ENCODE peak calls at places on chromosome 5, in eight cellular contexts. R, V, G, T, Y, N, E and F are unnamed samples.

GRCh38 chr5:27821681-27822080 is 783.3 kb upstream of the CDH9 start:
- DNase-seq in R (no peak), V (no peak), G (no peak), T (no peak), Y (no peak), N (no peak), E (no peak), F (no peak)

GRCh38 chr5:67338416-67338815 is 141.8 kb upstream of the CD180 start:
- DNase-seq in R (no peak), V (no peak), G (no peak), T (no peak), Y (no peak), N (no peak), E (no peak), F (no peak)

GRCh38 chr5:147534172-147534951 is 24.5 kb upstream of the DPYSL3 start:
- DNase-seq in R (no peak), V (no peak), G (no peak), T (no peak), Y (no peak), N (no peak), E (no peak), F (no peak)

GRCh38 chr5:53109436-53110127 is at the start of gene MOCS2:
- DNase-seq in R (peak), V (peak), G (peak), T (peak), Y (peak), N (peak), E (peak), F (peak)

GRCh38 chr5:32687167-32687831 is 23.8 kb upstream of the NPR3 start:
- DNase-seq in R (no peak), V (no peak), G (no peak), T (no peak), Y (no peak), N (no peak), E (no peak), F (no peak)

GRCh38 chr5:131533844-131534243 is 101.2 kb downstream of the RAPGEF6 start:
- DNase-seq in R (peak), V (no peak), G (no peak), T (no peak), Y (no peak), N (no peak), E (no peak), F (no peak)

GRCh38 chr5:119389288-119390065 is 33.7 kb downstream of the TNFAIP8 start:
- DNase-seq in R (no peak), V (no peak), G (no peak), T (no peak), Y (no peak), N (no peak), E (no peak), F (no peak)

GRCh38 chr5:116559239-116559638 is 15.4 kb downstream of the SEMA6A start:
- DNase-seq in R (no peak), V (no peak), G (peak), T (no peak), Y (no peak), N (no peak), E (no peak), F (no peak)

GRCh38 chr5:115168829-115169391 is 798 bp downstream of the TRIM36 start:
- DNase-seq in R (no peak), V (no peak), G (peak), T (peak), Y (no peak), N (peak), E (no peak), F (peak)

GRCh38 chr5:119327018-119327417 is 28.8 kb upstream of the TNFAIP8 start:
- DNase-seq in R (no peak), V (no peak), G (no peak), T (peak), Y (no peak), N (no peak), E (no peak), F (no peak)

GRCh38 chr5:18977880-18978279 is 1010.1 kb downstream of the CDH18 start:
- DNase-seq in R (no peak), V (no peak), G (no peak), T (no peak), Y (no peak), N (no peak), E (no peak), F (no peak)

GRCh38 chr5:77586101-77586500 is 52.4 kb downstream of the OTP start:
- DNase-seq in R (no peak), V (no peak), G (no peak), T (no peak), Y (no peak), N (no peak), E (no peak), F (no peak)

GRCh38 chr5:56607074-56607473 is 208.3 kb upstream of the MAP3K1 start:
- DNase-seq in R (no peak), V (no peak), G (no peak), T (no peak), Y (no peak), N (no peak), E (no peak), F (no peak)

GRCh38 chr5:27963050-27963783 is 924.8 kb upstream of the CDH9 start:
- DNase-seq in R (no peak), V (no peak), G (no peak), T (no peak), Y (peak), N (no peak), E (no peak), F (peak)

GRCh38 chr5:32291591-32291990 is 21.1 kb downstream of the MTMR12 start:
- DNase-seq in R (no peak), V (no peak), G (no peak), T (no peak), Y (no peak), N (no peak), E (no peak), F (no peak)

GRCh38 chr5:95620030-95620869 is at the start of gene GPR150:
- DNase-seq in R (peak), V (no peak), G (peak), T (no peak), Y (peak), N (peak), E (no peak), F (peak)

GRCh38 chr5:109252731-109253130 is 157.0 kb downstream of the PJA2 start:
- DNase-seq in R (no peak), V (no peak), G (no peak), T (no peak), Y (no peak), N (no peak), E (no peak), F (no peak)

GRCh38 chr5:138849439-138849838 is 25.7 kb downstream of the LRRTM2 start:
- DNase-seq in R (no peak), V (no peak), G (no peak), T (no peak), Y (no peak), N (no peak), E (no peak), F (no peak)

GRCh38 chr5:17302590-17302989 is 85.2 kb downstream of the BASP1 start:
- DNase-seq in R (peak), V (no peak), G (no peak), T (no peak), Y (no peak), N (no peak), E (no peak), F (peak)

GRCh38 chr5:105882956-105883481 is 1787.7 kb downstream of the EFNA5 start:
- DNase-seq in R (no peak), V (no peak), G (no peak), T (no peak), Y (no peak), N (no peak), E (no peak), F (no peak)

GRCh38 chr5:126508251-126508961 is 85.2 kb downstream of the GRAMD2B start:
- DNase-seq in R (no peak), V (no peak), G (no peak), T (no peak), Y (no peak), N (no peak), E (no peak), F (peak)

GRCh38 chr5:84088996-84089395 is 295.7 kb downstream of the EDIL3 start:
- DNase-seq in R (peak), V (peak), G (no peak), T (no peak), Y (peak), N (peak), E (no peak), F (peak)

GRCh38 chr5:17129093-17129492 is 88.3 kb upstream of the BASP1 start:
- DNase-seq in R (peak), V (no peak), G (no peak), T (no peak), Y (no peak), N (no peak), E (no peak), F (no peak)

GRCh38 chr5:75671506-75671905 is 45.7 kb downstream of the POC5 start:
- DNase-seq in R (no peak), V (no peak), G (no peak), T (no peak), Y (no peak), N (no peak), E (no peak), F (no peak)

GRCh38 chr5:139795074-139796001 is at the start of gene PSD2:
- DNase-seq in R (no peak), V (no peak), G (peak), T (peak), Y (no peak), N (no peak), E (no peak), F (no peak)

GRCh38 chr5:32051796-32052195 is 122.3 kb downstream of the GOLPH3 start:
- DNase-seq in R (no peak), V (no peak), G (no peak), T (no peak), Y (no peak), N (no peak), E (no peak), F (no peak)

GRCh38 chr5:61048534-61048933 is 103.5 kb downstream of the NDUFAF2 start:
- DNase-seq in R (peak), V (peak), G (no peak), T (no peak), Y (no peak), N (peak), E (no peak), F (no peak)

GRCh38 chr5:73376618-73377170 is 71.9 kb downstream of the FOXD1 start:
- DNase-seq in R (no peak), V (no peak), G (no peak), T (no peak), Y (no peak), N (no peak), E (no peak), F (no peak)

DNA sequence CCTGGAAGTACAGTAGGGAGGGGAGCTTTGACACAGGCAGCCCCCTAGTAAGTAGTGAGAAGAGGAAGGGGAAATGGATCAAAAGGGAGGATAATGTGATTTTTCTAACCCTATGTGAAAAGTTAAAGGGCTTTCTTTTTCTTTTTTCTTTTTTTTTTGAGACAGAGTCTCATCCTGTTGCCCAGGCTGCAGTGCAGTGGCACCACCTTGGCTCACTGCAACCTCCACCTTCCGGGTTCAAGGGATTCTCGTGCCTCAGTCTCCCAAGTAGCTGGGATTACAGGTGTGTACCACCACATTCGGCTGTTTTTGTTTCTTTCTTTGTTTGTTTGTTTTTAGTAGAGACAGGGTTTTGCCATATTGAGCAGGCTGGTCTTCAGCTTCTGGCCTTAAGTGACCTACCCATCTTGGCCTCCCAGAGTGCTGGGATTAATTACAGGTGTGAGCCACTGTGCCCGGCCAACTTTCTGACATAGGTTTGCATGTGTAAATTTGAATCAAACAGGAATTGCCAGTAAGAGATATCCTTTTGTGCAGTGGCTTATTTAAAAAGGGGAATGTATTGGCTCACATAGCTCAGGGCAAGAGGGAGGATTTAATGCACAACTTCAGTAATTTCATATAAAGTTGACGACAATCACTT is 13.4 kb upstream of the PRDM6 start:
- DNase-seq in R (no peak), V (no peak), G (no peak), T (no peak), Y (no peak), N (no peak), E (no peak), F (no peak)
- TF ChIP-seq POLR2A in R (no peak), V (no peak), G (no peak), T (no peak), Y (no peak), N (no peak), E (no peak), F (no peak)

GRCh38 chr5:58582004-58582403 is 871 bp upstream of the RAB3C start:
- DNase-seq in R (no peak), V (no peak), G (peak), T (no peak), Y (no peak), N (no peak), E (no peak), F (peak)
- TF ChIP-seq MAX in R (no peak), V (no peak), G (no peak), T (no peak), Y (no peak), N (no peak), E (no peak), F (peak)

GRCh38 chr5:173314166-173314952 is 13.9 kb downstream of the STC2 start:
- DNase-seq in R (no peak), V (no peak), G (no peak), T (no peak), Y (no peak), N (no peak), E (no peak), F (no peak)

GRCh38 chr5:173316463-173317020 is 11.7 kb downstream of the STC2 start:
- DNase-seq in R (no peak), V (no peak), G (no peak), T (no peak), Y (no peak), N (no peak), E (no peak), F (no peak)

GRCh38 chr5:173317091-173317685 is 11.0 kb downstream of the STC2 start:
- DNase-seq in R (no peak), V (no peak), G (no peak), T (no peak), Y (no peak), N (no peak), E (no peak), F (no peak)

GRCh38 chr5:173317852-173318251 is 10.4 kb downstream of the STC2 start:
- DNase-seq in R (no peak), V (no peak), G (no peak), T (no peak), Y (no peak), N (no peak), E (no peak), F (no peak)

GRCh38 chr5:173315495-173316352 is 12.5 kb downstream of the STC2 start:
- DNase-seq in R (no peak), V (no peak), G (no peak), T (no peak), Y (no peak), N (no peak), E (no peak), F (no peak)
- TF ChIP-seq POLR2A in R (no peak), V (no peak), G (peak), T (no peak), Y (no peak), N (no peak), E (no peak), F (no peak)

DNA sequence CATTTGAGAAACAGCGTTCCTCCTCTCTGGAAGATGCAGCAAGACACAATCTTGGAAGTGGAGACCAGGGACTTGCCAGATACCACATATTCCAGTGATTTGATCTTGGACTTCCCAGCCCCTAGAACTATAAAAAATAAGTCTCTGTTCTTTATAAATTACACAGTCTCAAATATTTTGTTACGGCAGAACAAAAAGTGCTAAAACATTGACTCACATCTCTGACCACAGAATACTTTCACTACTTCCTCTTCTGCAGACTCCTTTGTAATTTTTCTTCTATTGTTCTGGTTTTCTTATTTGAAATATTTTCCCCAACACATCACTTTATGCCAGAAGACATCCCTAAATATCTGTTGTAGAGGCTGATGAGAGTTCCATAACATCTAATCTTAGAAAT is 706.1 kb upstream of the CDH18 start:
- DNase-seq in R (no peak), V (no peak), G (no peak), T (no peak), Y (no peak), N (no peak), E (no peak), F (peak)
- TF ChIP-seq MAX in R (no peak), V (no peak), G (no peak), T (no peak), Y (no peak), N (no peak), E (no peak), F (no peak)

GRCh38 chr5:151155777-151156731 is 1.5 kb downstream of the ANXA6 start:
- DNase-seq in R (no peak), V (no peak), G (no peak), T (no peak), Y (peak), N (peak), E (no peak), F (peak)

GRCh38 chr5:151159649-151160373 is 2.2 kb upstream of the ANXA6 start:
- DNase-seq in R (no peak), V (no peak), G (no peak), T (no peak), Y (peak), N (no peak), E (no peak), F (no peak)

GRCh38 chr5:151158287-151158661 is 695 bp upstream of the ANXA6 start:
- DNase-seq in R (no peak), V (peak), G (peak), T (peak), Y (peak), N (no peak), E (no peak), F (peak)

GRCh38 chr5:151156732-151157402 is 712 bp downstream of the ANXA6 start:
- DNase-seq in R (no peak), V (no peak), G (peak), T (no peak), Y (no peak), N (peak), E (no peak), F (peak)

DNA sequence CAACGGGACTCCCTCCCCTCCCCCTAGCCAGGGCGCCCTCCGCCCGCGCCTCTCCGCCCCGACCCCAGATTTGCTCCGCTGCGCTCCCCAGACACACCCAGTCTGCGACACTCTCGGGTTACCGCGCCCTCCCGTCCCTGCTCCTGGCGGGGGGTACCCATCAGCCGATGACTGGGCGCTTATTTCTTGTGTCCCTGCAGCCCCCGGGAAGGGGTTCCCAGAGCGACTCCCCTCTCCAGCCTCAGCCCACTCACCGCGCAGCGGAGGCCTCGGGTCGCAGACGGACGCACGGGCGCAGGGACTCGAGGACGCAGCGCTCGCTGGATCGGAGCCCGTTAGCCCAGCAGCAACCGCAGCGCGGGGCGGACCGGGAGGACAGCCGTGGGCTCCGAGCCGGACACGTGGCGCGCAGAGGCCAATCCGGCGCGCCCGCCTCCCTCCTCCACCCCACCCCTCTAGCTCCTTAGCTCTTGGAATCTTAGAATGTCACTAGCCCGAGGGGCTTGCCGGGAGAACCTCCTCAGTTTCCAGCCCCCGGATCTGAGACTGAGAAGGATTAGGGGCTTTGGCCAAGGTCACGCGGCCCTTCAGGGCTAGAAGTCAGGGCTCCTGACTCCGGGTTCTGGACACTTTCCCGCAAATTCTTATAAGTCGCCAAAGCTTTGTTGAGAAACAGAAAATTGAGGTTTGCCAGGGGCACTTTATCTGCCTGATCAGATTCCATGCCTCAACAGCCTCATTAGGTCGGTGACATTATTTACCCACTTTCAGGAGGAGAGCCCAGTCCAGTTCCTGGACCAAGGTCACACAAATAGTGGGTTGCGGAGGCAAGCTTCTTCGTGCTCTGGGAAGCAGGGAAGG is at the start of gene ANXA6:
- DNase-seq in R (peak), V (peak), G (peak), T (peak), Y (peak), N (peak), E (no peak), F (peak)
- TF ChIP-seq POLR2A in R (peak), V (peak), G (peak), T (peak), Y (peak), N (no peak), E (peak), F (peak)